ENCODE peak calls at places on chromosome 5, in six cellular contexts. U is occipital lobe, G is posterior cingulate gyrus, V is KBM-7, P is adrenal gland, C is fibroblast of the aortic adventitia. E is an unnamed sample.

GRCh38 chr5:78677777-78678668 is 29.5 kb upstream of the LHFPL2 start:
- DNase-seq in U (no peak), G (no peak), V (no peak), P (peak), C (peak), E (no peak)

GRCh38 chr5:163379298-163380155 is 57.9 kb upstream of the CCNG1 start:
- DNase-seq in U (no peak), G (no peak), V (peak), P (no peak), C (peak), E (no peak)

GRCh38 chr5:29143266-29143665 is 2050.2 kb upstream of the CDH6 start:
- DNase-seq in U (no peak), G (no peak), V (no peak), P (no peak), C (no peak), E (no peak)

GRCh38 chr5:172496671-172497371 is 42.5 kb upstream of the SH3PXD2B start:
- DNase-seq in U (peak), G (peak), V (peak), P (peak), C (peak), E (no peak)

GRCh38 chr5:91381774-91382492 is 1.2 kb downstream of the ARRDC3 start:
- DNase-seq in U (peak), G (peak), V (peak), P (peak), C (peak), E (peak)

GRCh38 chr5:40480392-40480791 is 199.3 kb upstream of the PTGER4 start:
- DNase-seq in U (no peak), G (no peak), V (no peak), P (no peak), C (no peak), E (no peak)

GRCh38 chr5:172556971-172557461 is 84.0 kb upstream of the NEURL1B start:
- DNase-seq in U (no peak), G (peak), V (no peak), P (peak), C (peak), E (no peak)

GRCh38 chr5:62395210-62395950 is 8.3 kb downstream of the DIMT1 start:
- DNase-seq in U (no peak), G (no peak), V (no peak), P (no peak), C (no peak), E (no peak)

GRCh38 chr5:89374144-89374784 is 491.3 kb upstream of the MEF2C start:
- DNase-seq in U (no peak), G (no peak), V (no peak), P (no peak), C (peak), E (no peak)

GRCh38 chr5:81393783-81394718 is at the start of gene ACOT12:
- DNase-seq in U (no peak), G (peak), V (no peak), P (no peak), C (peak), E (peak)

GRCh38 chr5:112533315-112533867 is 114.3 kb upstream of the EPB41L4A start:
- DNase-seq in U (no peak), G (no peak), V (no peak), P (no peak), C (no peak), E (no peak)

GRCh38 chr5:138955672-138956295 is 80.6 kb upstream of the LRRTM2 start:
- DNase-seq in U (no peak), G (no peak), V (no peak), P (no peak), C (no peak), E (no peak)

GRCh38 chr5:36879274-36880033 is 2.9 kb downstream of the NIPBL start:
- DNase-seq in U (no peak), G (no peak), V (no peak), P (no peak), C (no peak), E (no peak)

GRCh38 chr5:132267931-132268501 is 10.5 kb downstream of the PDLIM4 start:
- DNase-seq in U (no peak), G (peak), V (no peak), P (peak), C (no peak), E (peak)

GRCh38 chr5:60026174-60026573 is 132.6 kb upstream of the PDE4D start:
- DNase-seq in U (no peak), G (no peak), V (no peak), P (no peak), C (peak), E (no peak)

GRCh38 chr5:17354265-17354664 is 136.8 kb downstream of the BASP1 start:
- DNase-seq in U (no peak), G (no peak), V (no peak), P (no peak), C (no peak), E (no peak)

GRCh38 chr5:45639038-45639437 is 57.1 kb downstream of the HCN1 start:
- DNase-seq in U (no peak), G (no peak), V (peak), P (no peak), C (no peak), E (no peak)

GRCh38 chr5:41747291-41747690 is 122.9 kb downstream of the OXCT1 start:
- DNase-seq in U (no peak), G (no peak), V (no peak), P (no peak), C (peak), E (no peak)

GRCh38 chr5:170275376-170275994 is 22.1 kb downstream of the LCP2 start:
- DNase-seq in U (no peak), G (no peak), V (no peak), P (no peak), C (no peak), E (no peak)

GRCh38 chr5:2190549-2190948 is 307.8 kb upstream of the IRX4 start:
- DNase-seq in U (no peak), G (no peak), V (no peak), P (peak), C (no peak), E (no peak)

GRCh38 chr5:131148835-131149234 is 16.2 kb downstream of the HINT1 start:
- DNase-seq in U (peak), G (peak), V (no peak), P (no peak), C (no peak), E (no peak)

GRCh38 chr5:177132504-177133118 is 962 bp upstream of the NSD1 start:
- DNase-seq in U (peak), G (peak), V (no peak), P (no peak), C (no peak), E (peak)

GRCh38 chr5:30324083-30324482 is 869.4 kb upstream of the CDH6 start:
- DNase-seq in U (no peak), G (no peak), V (no peak), P (no peak), C (no peak), E (no peak)

GRCh38 chr5:172282277-172283019 is 1.1 kb downstream of the UBTD2 start:
- DNase-seq in U (no peak), G (no peak), V (no peak), P (no peak), C (no peak), E (no peak)

GRCh38 chr5:54718647-54719046 is 201.1 kb downstream of the SNX18 start:
- DNase-seq in U (no peak), G (no peak), V (no peak), P (no peak), C (peak), E (no peak)

GRCh38 chr5:61301820-61302563 is 30.1 kb upstream of the ZSWIM6 start:
- DNase-seq in U (peak), G (peak), V (no peak), P (peak), C (peak), E (peak)

GRCh38 chr5:140205216-140205615 is 30.2 kb downstream of the CYSTM1 start:
- DNase-seq in U (no peak), G (no peak), V (peak), P (no peak), C (no peak), E (no peak)

GRCh38 chr5:177957241-177957640 is 38.8 kb downstream of the PROP1 start:
- DNase-seq in U (no peak), G (no peak), V (no peak), P (no peak), C (no peak), E (no peak)

GRCh38 chr5:127335381-127335780 is 44.8 kb downstream of the MEGF10 start:
- DNase-seq in U (no peak), G (no peak), V (no peak), P (no peak), C (no peak), E (no peak)

GRCh38 chr5:125798311-125798710 is 624.9 kb upstream of the GRAMD2B start:
- DNase-seq in U (no peak), G (no peak), V (peak), P (no peak), C (peak), E (no peak)

GRCh38 chr5:134100283-134101011 is 14.0 kb upstream of the TCF7 start:
- DNase-seq in U (no peak), G (no peak), V (no peak), P (peak), C (peak), E (no peak)

GRCh38 chr5:146001544-146002185 is 65.3 kb downstream of the SH3RF2 start:
- DNase-seq in U (no peak), G (no peak), V (no peak), P (no peak), C (peak), E (no peak)

GRCh38 chr5:59328801-59329296 is 564.7 kb downstream of the PDE4D start:
- DNase-seq in U (peak), G (peak), V (no peak), P (no peak), C (peak), E (no peak)

GRCh38 chr5:120749737-120750136 is 285.6 kb downstream of the PRR16 start:
- DNase-seq in U (no peak), G (no peak), V (no peak), P (no peak), C (no peak), E (no peak)

GRCh38 chr5:75043736-75044264 is 8.6 kb downstream of the GCNT4 start:
- DNase-seq in U (no peak), G (no peak), V (no peak), P (no peak), C (no peak), E (no peak)